ENCODE peak calls at places on chromosomes 12 and 14, in four cellular contexts. W is neural progenitor cell; C is GM06990; O is CD4-positive, alpha-beta T cell. E is an unnamed sample.

GRCh38 chr14:72907886-72908285 is 14.0 kb upstream of the DPF3 start:
- DNase-seq in W (no peak), C (no peak), O (no peak), E (no peak)

GRCh38 chr12:32548691-32549412 is 130.2 kb upstream of the DNM1L start:
- DNase-seq in W (no peak), C (no peak), O (no peak), E (no peak)

GRCh38 chr12:26374934-26375333 is 179.6 kb downstream of the SSPN start:
- DNase-seq in W (no peak), C (no peak), O (no peak), E (no peak)

GRCh38 chr12:97560359-97560758 is 97.8 kb downstream of the RMST start:
- DNase-seq in W (peak; percentile 76), C (no peak), O (no peak), E (no peak)

GRCh38 chr12:91990525-91990924 is 155.1 kb downstream of the BTG1 start:
- DNase-seq in W (no peak), C (no peak), O (no peak), E (no peak)

GRCh38 chr12:106064622-106065021 is 74.1 kb downstream of the NUAK1 start:
- DNase-seq in W (no peak), C (no peak), O (no peak), E (no peak)

GRCh38 chr12:6319446-6319845 is 9.0 kb downstream of the PLEKHG6 start:
- DNase-seq in W (no peak), C (no peak), O (no peak), E (no peak)

GRCh38 chr12:85531345-85531744 is 251.3 kb downstream of the ALX1 start:
- DNase-seq in W (no peak), C (peak; percentile 30), O (no peak), E (no peak)

GRCh38 chr12:91590991-91591987 is 408.7 kb upstream of the DCN start:
- DNase-seq in W (no peak), C (no peak), O (no peak), E (no peak)

GRCh38 chr12:70919597-70920035 is 922 bp downstream of the PTPRR start:
- DNase-seq in W (peak; percentile 76), C (no peak), O (no peak), E (no peak)

GRCh38 chr14:51246032-51246431 is 6.0 kb downstream of the TMX1 start:
- DNase-seq in W (no peak), C (no peak), O (no peak), E (no peak)

DNA sequence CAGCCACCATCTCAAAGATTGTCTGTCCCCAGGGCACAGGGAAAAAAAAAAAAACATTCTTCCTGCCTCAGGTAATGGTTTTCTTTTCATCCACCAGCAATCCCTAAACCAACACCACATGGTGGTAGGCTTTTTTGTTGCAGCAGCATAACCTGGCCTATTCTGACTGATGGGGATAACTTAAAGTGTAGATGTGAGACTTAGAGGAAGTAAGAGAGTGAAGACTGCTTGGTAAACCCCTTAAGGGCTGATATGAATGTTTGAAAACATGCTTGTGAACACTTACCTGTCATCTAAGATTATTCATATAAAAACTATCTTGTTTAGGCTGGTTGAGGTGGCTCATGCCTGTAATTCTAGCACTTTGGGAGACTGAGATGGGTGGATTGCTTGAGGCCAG is 130.2 kb upstream of the RAP1B start:
- DNase-seq in W (no peak), C (no peak), O (no peak), E (no peak)
- TF ChIP-seq CTCF in W (no peak), C (no peak), O (no peak), E (no peak)

GRCh38 chr14:25430808-25431207 is 380.9 kb upstream of the STXBP6 start:
- DNase-seq in W (no peak), C (no peak), O (no peak), E (no peak)

GRCh38 chr14:25436906-25437305 is 387.0 kb upstream of the STXBP6 start:
- DNase-seq in W (no peak), C (no peak), O (no peak), E (no peak)

GRCh38 chr14:25431211-25432076 is 381.5 kb upstream of the STXBP6 start:
- DNase-seq in W (peak; percentile 58), C (no peak), O (no peak), E (no peak)
- TF ChIP-seq CTCF in W (peak; percentile 65), C (no peak), O (no peak), E (no peak)

GRCh38 chr12:122081697-122082221 is 3.2 kb downstream of the MLXIP start:
- DNase-seq in W (no peak), C (peak; percentile 56), O (no peak), E (no peak)
- TF ChIP-seq CTCF in W (no peak), C (no peak), O (no peak), E (no peak)

GRCh38 chr14:86575141-86575540 is 1045.2 kb downstream of the FLRT2 start:
- DNase-seq in W (no peak), C (no peak), O (no peak), E (no peak)

GRCh38 chr14:86570371-86570770 is 1040.4 kb downstream of the FLRT2 start:
- DNase-seq in W (no peak), C (no peak), O (no peak), E (no peak)

GRCh38 chr14:86574026-86574777 is 1044.3 kb downstream of the FLRT2 start:
- DNase-seq in W (no peak), C (no peak), O (no peak), E (no peak)

GRCh38 chr14:86574778-86575129 is 1044.8 kb downstream of the FLRT2 start:
- DNase-seq in W (no peak), C (no peak), O (no peak), E (no peak)
- TF ChIP-seq CTCF in W (no peak), C (no peak), O (no peak), E (no peak)

GRCh38 chr14:74508844-74509428 is 15.4 kb downstream of the ISCA2 start:
- DNase-seq in W (no peak), C (no peak), O (no peak), E (no peak)

GRCh38 chr14:74508292-74508731 is 14.7 kb downstream of the ISCA2 start:
- DNase-seq in W (peak; percentile 77), C (no peak), O (no peak), E (no peak)

GRCh38 chr14:74510211-74510931 is 16.8 kb downstream of the ISCA2 start:
- DNase-seq in W (peak; percentile 55), C (no peak), O (no peak), E (no peak)

GRCh38 chr14:74510955-74511354 is 17.4 kb downstream of the ISCA2 start:
- DNase-seq in W (no peak), C (no peak), O (no peak), E (no peak)

DNA sequence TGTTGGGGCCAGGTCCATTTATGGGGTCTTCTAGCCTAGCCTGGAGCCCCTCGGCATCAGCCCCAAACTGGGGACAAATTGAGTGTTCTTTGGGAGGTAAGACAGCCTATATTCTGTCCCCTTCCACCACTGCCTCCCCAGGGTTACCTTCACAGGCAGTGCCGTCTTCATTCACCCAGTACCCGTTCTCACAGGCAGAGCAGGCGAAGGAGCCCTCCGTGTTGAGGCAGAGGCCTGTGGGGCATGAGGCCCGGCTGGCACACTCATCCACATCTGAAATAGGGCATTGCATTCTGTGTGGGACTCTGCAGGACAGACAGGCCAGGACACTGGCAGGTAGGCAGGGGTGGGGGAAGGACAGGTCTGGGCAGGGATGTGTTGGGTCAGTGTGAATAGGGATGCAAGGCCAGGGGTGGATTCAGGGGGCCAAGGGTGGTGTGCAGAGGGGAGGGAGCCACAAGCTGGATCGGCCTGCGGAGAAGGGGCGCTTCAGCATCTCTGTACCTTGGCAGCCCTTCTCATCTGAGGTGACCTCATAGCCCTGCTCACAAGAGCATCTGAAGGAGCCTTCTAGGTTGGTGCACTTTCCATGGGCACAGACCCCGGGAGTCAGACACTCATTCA is 16.1 kb downstream of the ISCA2 start:
- DNase-seq in W (no peak), C (no peak), O (no peak), E (no peak)
- TF ChIP-seq CTCF in W (no peak), C (no peak), O (no peak), E (no peak)

GRCh38 chr12:124332068-124332672 is 37.3 kb downstream of the RFLNA start:
- DNase-seq in W (no peak), C (no peak), O (no peak), E (no peak)
- TF ChIP-seq CTCF in W (peak; percentile 49), C (peak; percentile 21), O (no peak), E (no peak)

E was measured in mesothelial cell of epicardium.